ENCODE peak calls at places on chromosome 12, in seven cellular contexts. F, D, U, R, E, B and G are unnamed samples.

GRCh38 chr12:68960162-68960501 is 27.2 kb upstream of the CPM start:
- DNase-seq in B (peak), R (peak), E (no peak), F (no peak), D (no peak), U (no peak), G (no peak)

GRCh38 chr12:98754095-98754494 is 109.0 kb downstream of the APAF1 start:
- DNase-seq in R (peak), D (peak), U (no peak), B (no peak), F (peak), E (no peak), G (peak)

GRCh38 chr12:76830456-76830855 is 48.4 kb downstream of the CSRP2 start:
- DNase-seq in R (no peak), D (no peak), F (no peak), E (no peak), B (peak), U (no peak), G (no peak)

GRCh38 chr12:981176-981828 is 9.7 kb upstream of the ERC1 start:
- DNase-seq in U (no peak), B (no peak), D (no peak), R (peak), E (no peak), F (no peak), G (no peak)

GRCh38 chr12:50786498-50787231 is 22.8 kb downstream of the ATF1 start:
- DNase-seq in F (no peak), E (no peak), D (no peak), R (peak), B (peak), U (no peak), G (peak)

GRCh38 chr12:111443586-111443985 is 37.9 kb downstream of the SH2B3 start:
- DNase-seq in F (no peak), R (no peak), B (peak), U (peak), E (no peak), D (no peak), G (peak)

GRCh38 chr12:102682698-102683289 is 202.4 kb upstream of the IGF1 start:
- DNase-seq in U (no peak), R (no peak), D (no peak), E (no peak), B (no peak), F (no peak), G (no peak)

GRCh38 chr12:1760566-1761382 is 59.6 kb upstream of the LRTM2 start:
- DNase-seq in R (peak), U (no peak), D (no peak), F (no peak), E (no peak), B (peak), G (peak)

GRCh38 chr12:26396402-26396801 is 201.0 kb downstream of the SSPN start:
- DNase-seq in U (no peak), E (no peak), F (no peak), D (peak), R (no peak), B (no peak), G (no peak)

GRCh38 chr12:104026841-104027599 is 23.0 kb downstream of the GLT8D2 start:
- DNase-seq in D (no peak), U (no peak), E (no peak), R (no peak), B (no peak), F (no peak), G (no peak)

GRCh38 chr12:6310771-6311610 is 509 bp downstream of the PLEKHG6 start:
- DNase-seq in R (no peak), D (no peak), U (no peak), E (peak), F (no peak), B (no peak), G (no peak)
- H3K4me3 ChIP-seq in R (peak), D (no peak), U (peak), E (peak), F (no peak), B (peak), G (peak)

DNA sequence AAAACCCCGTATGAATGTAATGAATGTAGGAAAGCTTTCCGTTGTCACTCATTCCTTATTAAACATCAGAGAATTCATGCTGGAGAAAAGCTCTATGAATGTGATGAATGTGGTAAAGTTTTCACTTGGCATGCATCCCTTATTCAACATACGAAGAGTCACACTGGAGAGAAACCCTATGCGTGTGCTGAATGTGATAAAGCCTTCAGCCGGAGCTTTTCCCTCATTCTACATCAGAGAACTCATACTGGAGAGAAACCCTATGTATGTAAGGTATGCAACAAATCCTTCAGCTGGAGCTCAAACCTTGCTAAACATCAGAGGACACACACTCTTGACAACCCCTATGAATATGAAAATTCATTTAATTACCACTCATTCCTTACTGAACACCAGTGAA is 23.8 kb downstream of the ZNF891 start:
- DNase-seq in F (no peak), U (no peak), R (peak), E (no peak), B (peak), D (no peak), G (no peak)
- H3K4me3 ChIP-seq in F (no peak), U (no peak), R (no peak), E (no peak), B (no peak), D (no peak), G (no peak)

GRCh38 chr12:11812558-11813421 is 163.3 kb downstream of the ETV6 start:
- DNase-seq in E (no peak), D (no peak), R (peak), U (peak), B (peak), F (no peak), G (no peak)
- H3K4me3 ChIP-seq in E (peak), D (no peak), R (no peak), U (no peak), B (peak), F (peak), G (no peak)

DNA sequence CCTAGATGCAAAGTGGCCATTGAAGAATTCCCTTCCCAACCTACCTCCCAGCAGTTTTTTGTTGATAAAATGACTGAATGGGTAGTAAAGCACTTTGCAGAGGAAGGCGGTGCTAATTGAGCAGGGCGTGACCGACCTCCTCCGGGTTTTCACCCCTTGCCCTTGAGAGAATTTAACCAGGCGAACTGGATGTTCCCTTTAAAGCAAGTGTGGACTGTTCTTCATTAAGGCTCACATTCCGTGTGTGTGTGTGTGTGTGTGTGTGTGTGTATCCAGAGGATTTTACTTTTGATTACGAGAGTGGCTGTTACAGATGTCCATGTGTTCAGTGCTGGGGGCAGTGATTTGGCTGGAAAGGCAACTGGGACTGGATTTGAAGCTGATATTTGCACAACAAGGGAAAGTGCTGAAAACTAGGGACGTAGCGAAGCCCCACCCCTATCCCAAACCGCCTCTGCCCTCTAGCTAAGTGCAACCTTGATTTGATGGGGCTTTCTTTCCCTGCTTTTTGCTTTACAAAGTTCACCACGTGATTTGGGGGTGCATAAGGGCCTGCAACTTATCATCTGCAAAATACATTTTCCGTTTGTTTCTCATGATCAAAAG is 2.2 kb downstream of the TMEM132C start:
- DNase-seq in R (no peak), B (no peak), U (no peak), E (no peak), F (no peak), D (no peak), G (no peak)
- H3K4me3 ChIP-seq in R (no peak), B (no peak), U (no peak), E (peak), F (no peak), D (no peak), G (no peak)

DNA sequence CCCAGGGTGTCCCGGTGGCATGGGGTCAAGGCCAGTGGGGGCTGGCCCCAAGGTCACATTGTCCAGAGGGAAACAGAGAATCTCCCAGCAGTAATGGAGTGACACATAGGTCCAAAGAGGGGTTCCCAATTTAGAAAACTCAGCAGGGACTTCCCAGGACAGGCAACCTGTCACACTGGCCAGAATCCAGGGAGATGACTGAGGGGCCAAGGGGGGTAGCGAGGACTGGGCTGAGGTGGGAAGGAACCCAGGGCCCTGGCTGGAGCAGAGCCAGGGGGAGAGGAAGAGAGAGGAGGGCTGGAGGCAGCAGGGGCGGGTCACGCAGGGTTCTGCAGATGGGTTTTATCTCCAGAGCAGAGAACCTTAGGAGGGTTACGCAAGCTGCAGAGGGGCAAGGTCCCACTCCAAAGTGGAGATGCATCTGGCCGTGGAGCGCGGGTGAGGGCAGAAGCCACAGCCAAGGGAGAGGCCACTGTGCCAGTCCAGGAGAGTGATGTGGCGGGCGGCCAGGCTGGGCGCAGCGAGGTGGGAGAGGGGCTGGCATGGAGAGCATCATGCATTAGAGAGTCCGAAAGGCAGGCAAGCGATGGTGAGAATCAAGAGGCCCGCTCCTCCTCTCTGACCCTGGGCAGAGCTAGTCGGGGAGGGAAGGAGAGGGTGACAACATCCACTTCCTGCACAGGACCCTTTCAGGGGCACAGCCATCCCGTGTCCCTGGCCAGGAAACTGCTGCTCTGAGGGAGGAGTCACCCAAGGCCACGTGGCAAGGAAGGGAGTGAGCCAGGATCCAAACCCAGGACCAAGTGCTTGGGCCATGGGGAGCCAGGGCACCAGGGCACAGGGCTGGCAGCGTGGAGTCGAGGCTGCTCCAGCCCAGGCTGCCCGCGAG is 29.0 kb downstream of the NCOR2 start:
- DNase-seq in E (no peak), D (no peak), B (peak), F (no peak), U (no peak), R (no peak), G (no peak)
- H3K4me3 ChIP-seq in E (no peak), D (no peak), B (no peak), F (no peak), U (no peak), R (no peak), G (no peak)

GRCh38 chr12:7439579-7440505 is 4.1 kb downstream of the CD163L1 start:
- DNase-seq in R (peak), F (no peak), B (peak), U (no peak), E (peak), D (no peak), G (no peak)
- H3K4me3 ChIP-seq in R (peak), F (peak), B (peak), U (no peak), E (peak), D (no peak), G (peak)

GRCh38 chr12:121806556-121807308 is 2.9 kb downstream of the SETD1B start:
- DNase-seq in U (no peak), R (peak), F (no peak), D (no peak), B (peak), E (no peak), G (no peak)
- H3K4me3 ChIP-seq in U (no peak), R (peak), F (peak), D (peak), B (peak), E (peak), G (peak)